ENCODE peak calls at places on chromosomes 7 and 10, in five cellular contexts. I is sigmoid colon, U is HCT116, O is HL-60, T is spleen. R is an unnamed sample.

GRCh38 chr10:22925088-22925487 is 2.8 kb upstream of the ARMC3 start:
- DNase-seq in I (no peak), U (no peak), O (no peak), T (no peak), R (no peak)

GRCh38 chr10:7258948-7259523 is 151.8 kb downstream of the SFMBT2 start:
- DNase-seq in I (no peak), U (no peak), O (no peak), T (no peak), R (no peak)

GRCh38 chr7:100467638-100468373 is 3.7 kb upstream of the SPACDR start:
- DNase-seq in I (no peak), U (no peak), O (no peak), T (peak; percentile 76), R (no peak)

GRCh38 chr10:1110674-1111119 is 54.5 kb downstream of the WDR37 start:
- DNase-seq in I (no peak), U (no peak), O (no peak), T (no peak), R (peak; percentile 18)

GRCh38 chr10:69914373-69915268 is 112.9 kb downstream of the COL13A1 start:
- DNase-seq in I (peak; percentile 83), U (peak; percentile 35), O (peak; percentile 6), T (peak; percentile 85), R (peak; percentile 75)

GRCh38 chr7:111835066-111835465 is 272.8 kb upstream of the IMMP2L start:
- DNase-seq in I (no peak), U (no peak), O (no peak), T (no peak), R (no peak)

GRCh38 chr10:17528296-17528862 is 74.0 kb upstream of the ST8SIA6 start:
- DNase-seq in I (no peak), U (no peak), O (no peak), T (no peak), R (no peak)

GRCh38 chr10:129888784-129889616 is 75.1 kb downstream of the EBF3 start:
- DNase-seq in I (no peak), U (no peak), O (no peak), T (no peak), R (no peak)

GRCh38 chr7:92461027-92462003 is 14.0 kb downstream of the GATAD1 start:
- DNase-seq in I (no peak), U (peak; percentile 41), O (no peak), T (no peak), R (peak; percentile 16)

GRCh38 chr10:129533281-129533680 is 66.2 kb downstream of the MGMT start:
- DNase-seq in I (no peak), U (no peak), O (no peak), T (no peak), R (no peak)

GRCh38 chr10:78053201-78053868 is 19.7 kb downstream of the RPS24 start:
- DNase-seq in I (no peak), U (no peak), O (no peak), T (no peak), R (no peak)

GRCh38 chr10:123146013-123146891 is 1.7 kb upstream of the HMX2 start:
- DNase-seq in I (no peak), U (no peak), O (no peak), T (no peak), R (no peak)

GRCh38 chr7:116354171-116354545 is 143.8 kb downstream of the TES start:
- DNase-seq in I (peak; percentile 87), U (no peak), O (no peak), T (no peak), R (no peak)

GRCh38 chr7:159051916-159052315 is 92.8 kb downstream of the VIPR2 start:
- DNase-seq in I (no peak), U (no peak), O (no peak), T (no peak), R (no peak)

GRCh38 chr10:22615819-22616499 is 98.4 kb downstream of the PIP4K2A start:
- DNase-seq in I (peak; percentile 73), U (no peak), O (peak; percentile 31), T (peak; percentile 92), R (no peak)

GRCh38 chr10:132677905-132678298 is 108.0 kb downstream of the NKX6-2 start:
- DNase-seq in I (peak; percentile 39), U (no peak), O (no peak), T (no peak), R (no peak)

GRCh38 chr10:58868736-58869435 is 307.6 kb upstream of the PHYHIPL start:
- DNase-seq in I (no peak), U (no peak), O (no peak), T (no peak), R (no peak)

GRCh38 chr10:48750991-48751390 is 66.3 kb downstream of the WDFY4 start:
- DNase-seq in I (no peak), U (no peak), O (no peak), T (no peak), R (no peak)

GRCh38 chr10:132448248-132448731 is 51.3 kb downstream of the PWWP2B start:
- DNase-seq in I (no peak), U (peak; percentile 54), O (peak; percentile 92), T (peak; percentile 92), R (no peak)

GRCh38 chr10:4867520-4868356 is 41.7 kb downstream of the AKR1E2 start:
- DNase-seq in I (no peak), U (no peak), O (no peak), T (no peak), R (no peak)

GRCh38 chr10:3486346-3487065 is 298.5 kb downstream of the KLF6 start:
- DNase-seq in I (no peak), U (peak; percentile 79), O (no peak), T (no peak), R (peak; percentile 91)

GRCh38 chr10:62335326-62335725 is 38.8 kb upstream of the ZNF365 start:
- DNase-seq in I (no peak), U (no peak), O (no peak), T (no peak), R (no peak)

GRCh38 chr10:96987842-96988175 is 155.7 kb downstream of the LCOR start:
- DNase-seq in I (no peak), U (no peak), O (no peak), T (no peak), R (no peak)

GRCh38 chr10:97451605-97452004 is 5.6 kb downstream of the ZDHHC16 start:
- DNase-seq in I (no peak), U (no peak), O (no peak), T (no peak), R (no peak)

GRCh38 chr7:45000096-45001032 is at the start of gene CCM2:
- DNase-seq in I (peak; percentile 81), U (no peak), O (peak; percentile 45), T (peak; percentile 95), R (no peak)

GRCh38 chr7:45001826-45002225 is 1.8 kb downstream of the CCM2 start:
- DNase-seq in I (peak; percentile 27), U (no peak), O (no peak), T (no peak), R (peak; percentile 19)

GRCh38 chr7:44998153-44998871 is 1.7 kb upstream of the CCM2 start:
- DNase-seq in I (peak; percentile 24), U (no peak), O (no peak), T (no peak), R (no peak)

GRCh38 chr7:45001138-45001694 is 1.2 kb downstream of the CCM2 start:
- DNase-seq in I (peak; percentile 59), U (no peak), O (peak; percentile 41), T (peak; percentile 82), R (no peak)

DNA sequence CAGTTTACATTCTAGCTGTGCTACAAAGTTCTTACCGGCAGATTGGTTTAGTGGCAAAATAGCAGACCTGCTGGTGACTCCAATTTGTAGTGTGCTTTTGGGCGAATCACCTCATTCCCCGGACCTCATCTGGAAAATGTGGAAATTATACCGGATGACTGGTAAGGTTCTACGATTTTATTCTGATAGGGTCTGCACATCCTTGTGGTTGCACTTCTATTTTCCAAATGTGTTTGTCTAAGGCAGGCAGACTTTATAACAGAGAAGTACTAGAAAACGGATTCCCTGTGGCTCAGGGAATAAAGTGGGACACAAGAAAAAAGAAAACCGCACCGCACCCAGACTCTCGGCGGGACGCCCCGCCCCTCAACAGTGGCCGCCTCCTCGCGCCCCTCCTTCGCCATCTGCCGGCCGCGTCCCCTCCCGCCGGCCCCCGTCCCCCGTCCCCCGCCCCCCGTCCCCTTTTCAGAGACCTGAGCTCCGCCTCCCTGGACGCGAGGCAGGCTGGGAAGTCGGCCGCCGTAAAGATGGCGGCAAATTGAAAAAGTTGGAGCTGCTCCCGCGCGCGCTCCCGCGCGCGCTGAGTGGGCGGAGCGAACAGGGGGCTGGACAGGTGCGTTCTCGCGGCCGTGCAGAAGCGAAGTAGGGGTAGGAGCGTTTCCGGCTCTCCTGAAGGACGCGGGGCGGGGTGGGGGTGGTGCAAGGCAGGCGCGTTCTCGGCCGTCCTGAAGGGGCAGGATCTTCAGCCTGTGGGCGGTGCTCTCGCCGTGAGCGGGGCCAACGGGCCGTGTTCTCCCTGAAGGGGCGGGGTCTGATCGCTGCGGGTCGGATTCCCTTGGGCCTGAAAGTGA is 531 bp upstream of the CCM2 start:
- DNase-seq in I (peak; percentile 100), U (peak; percentile 96), O (peak; percentile 97), T (peak; percentile 100), R (peak; percentile 100)
- TF ChIP-seq CTCF in I (no peak), U (no peak), O (no peak), T (peak; percentile 35), R (no peak)

DNA sequence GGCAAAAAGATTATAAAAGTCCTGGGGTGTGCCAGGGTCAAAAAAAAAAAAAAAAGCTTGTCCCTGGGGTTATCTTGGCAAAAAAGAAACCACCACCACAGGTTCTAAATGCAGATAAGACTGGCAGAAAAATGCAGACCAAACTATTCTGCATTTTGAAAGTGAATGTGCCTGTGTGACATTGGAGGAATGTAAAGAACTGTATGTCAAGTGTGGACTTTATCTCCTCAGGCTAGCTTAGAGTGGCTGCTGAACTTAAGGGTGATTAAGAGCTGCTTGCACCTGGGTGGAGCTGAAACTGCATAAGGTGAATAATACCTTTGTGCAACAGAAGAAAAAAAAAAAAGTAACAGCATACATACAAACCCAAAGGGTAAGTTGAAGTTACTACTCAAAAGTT is 1.3 kb upstream of the NAPEPLD start:
- DNase-seq in I (no peak), U (no peak), O (no peak), T (no peak), R (no peak)
- TF ChIP-seq POLR2AphosphoS5 in I (no peak), U (no peak), O (no peak), T (no peak), R (no peak)

DNA sequence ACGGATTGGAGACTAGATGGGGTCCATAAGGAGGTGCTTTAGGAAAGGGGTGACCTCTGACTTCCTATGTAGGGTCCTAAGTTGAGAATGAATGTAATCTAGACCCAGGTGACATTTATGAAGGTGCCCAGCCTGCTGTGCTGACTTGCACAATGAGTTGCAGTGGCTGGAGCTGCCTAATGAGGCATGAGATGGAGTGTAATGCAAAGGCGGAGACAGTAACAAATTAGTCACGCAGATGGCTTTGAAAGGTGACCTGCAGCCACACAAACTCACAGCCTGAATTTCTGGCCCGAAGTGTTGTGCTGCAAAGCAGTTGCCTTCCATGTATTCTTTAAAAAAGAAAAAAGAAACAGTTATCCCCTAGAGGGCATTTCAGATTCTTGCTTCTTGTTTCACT is 239.8 kb downstream of the ADRA2A start:
- DNase-seq in I (no peak), U (no peak), O (no peak), T (no peak), R (no peak)
- TF ChIP-seq CTCF in I (no peak), U (no peak), O (no peak), T (no peak), R (no peak)

GRCh38 chr7:80844916-80845315 is 73.9 kb downstream of the SEMA3C start:
- DNase-seq in I (no peak), U (no peak), O (no peak), T (no peak), R (no peak)

GRCh38 chr7:80838643-80839042 is 80.2 kb downstream of the SEMA3C start:
- DNase-seq in I (no peak), U (no peak), O (no peak), T (no peak), R (no peak)

GRCh38 chr7:80843018-80843671 is 75.7 kb downstream of the SEMA3C start:
- DNase-seq in I (no peak), U (no peak), O (no peak), T (no peak), R (no peak)

GRCh38 chr7:80842479-80842797 is 76.4 kb downstream of the SEMA3C start:
- DNase-seq in I (no peak), U (no peak), O (no peak), T (no peak), R (no peak)

GRCh38 chr7:80841566-80842478 is 77.0 kb downstream of the SEMA3C start:
- DNase-seq in I (no peak), U (no peak), O (no peak), T (no peak), R (no peak)
- TF ChIP-seq POLR2AphosphoS5 in I (no peak), U (no peak), O (no peak), T (no peak), R (no peak)

R was measured in prostate gland.